ENCODE peak calls at places on chromosomes 1 and 21, in six cellular contexts. J is GM23338, A is Panc1, W is GM12891, R is spleen, Z is HCT116. S is an unnamed sample.

GRCh38 chr1:111738436-111739221 is 566 bp downstream of the INKA2 start:
- DNase-seq in J (peak; percentile 74), A (no peak), W (peak; percentile 40), R (peak; percentile 91), Z (peak; percentile 49), S (no peak)

GRCh38 chr1:220962031-220962751 is 82.9 kb downstream of the HLX start:
- DNase-seq in J (no peak), A (peak; percentile 15), W (no peak), R (no peak), Z (no peak), S (no peak)

GRCh38 chr1:43882763-43883162 is 50.8 kb upstream of the ARTN start:
- DNase-seq in J (no peak), A (no peak), W (no peak), R (no peak), Z (no peak), S (no peak)

GRCh38 chr1:244655186-244655585 is 2.3 kb downstream of the DESI2 start:
- DNase-seq in J (no peak), A (no peak), W (no peak), R (no peak), Z (no peak), S (no peak)

GRCh38 chr1:3776231-3777030 is 3.9 kb downstream of the SMIM1 start:
- DNase-seq in J (no peak), A (no peak), W (no peak), R (no peak), Z (no peak), S (no peak)

GRCh38 chr21:46347791-46348381 is 23.9 kb downstream of the PCNT start:
- DNase-seq in J (no peak), A (no peak), W (no peak), R (no peak), Z (no peak), S (no peak)

GRCh38 chr1:6723621-6724428 is 22.2 kb upstream of the DNAJC11 start:
- DNase-seq in J (no peak), A (no peak), W (no peak), R (peak; percentile 28), Z (no peak), S (no peak)

GRCh38 chr1:90722874-90723273 is 5.8 kb upstream of the BARHL2 start:
- DNase-seq in J (no peak), A (no peak), W (no peak), R (no peak), Z (no peak), S (no peak)

GRCh38 chr1:32666866-32667566 is 16.0 kb downstream of the RBBP4 start:
- DNase-seq in J (no peak), A (no peak), W (no peak), R (no peak), Z (no peak), S (no peak)

GRCh38 chr1:222794656-222795474 is 20.0 kb upstream of the DISP1 start:
- DNase-seq in J (no peak), A (no peak), W (no peak), R (no peak), Z (no peak), S (no peak)

GRCh38 chr21:41601573-41602371 is 93.8 kb upstream of the TMPRSS2 start:
- DNase-seq in J (no peak), A (no peak), W (no peak), R (no peak), Z (no peak), S (no peak)
- TF ChIP-seq POLR2AphosphoS5 in J (no peak), A (no peak), W (no peak), R (no peak), Z (no peak), S (no peak)

DNA sequence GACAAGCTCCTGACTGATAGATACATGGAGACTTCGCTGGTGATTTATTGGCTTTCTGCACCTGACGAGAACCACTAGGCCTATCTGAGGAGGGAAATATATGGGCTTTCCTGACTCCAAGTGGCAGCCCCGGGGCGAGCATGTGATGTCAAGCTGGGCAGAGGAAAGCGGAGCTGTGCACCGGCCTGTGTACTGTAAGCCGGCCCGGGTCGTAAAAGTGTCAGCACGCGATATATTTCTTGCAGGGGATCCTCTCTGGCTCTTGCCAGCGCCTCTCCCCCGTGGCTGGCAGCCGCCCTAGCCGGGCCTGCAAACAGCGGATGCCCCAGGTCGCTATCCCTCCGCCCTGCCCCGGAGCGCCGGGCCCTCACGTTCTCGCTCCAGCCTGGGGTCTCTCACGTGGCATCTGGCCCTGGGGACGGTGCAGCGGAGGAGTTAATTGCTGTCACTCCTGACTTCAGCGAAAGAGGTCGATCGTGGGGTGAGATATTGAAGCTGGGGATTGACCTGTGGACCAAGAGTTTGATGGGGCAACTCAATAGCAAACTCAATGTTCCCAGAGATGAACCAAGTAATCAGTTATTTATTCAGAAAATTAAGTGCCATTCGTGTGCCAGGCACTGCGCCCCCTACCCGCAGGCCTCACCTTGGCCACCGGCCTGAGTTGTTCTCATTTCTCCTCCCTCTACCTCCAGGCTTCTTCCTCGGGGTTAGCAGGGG is 41.0 kb upstream of the HAO2 start:
- DNase-seq in J (peak; percentile 78), A (no peak), W (no peak), R (peak; percentile 78), Z (no peak), S (no peak)
- TF ChIP-seq POLR2AphosphoS5 in J (no peak), A (no peak), W (no peak), R (no peak), Z (no peak), S (no peak)

GRCh38 chr1:8666394-8667167 is 150.9 kb downstream of the RERE start:
- DNase-seq in J (no peak), A (no peak), W (no peak), R (no peak), Z (no peak), S (no peak)
- TF ChIP-seq POLR2AphosphoS5 in J (no peak), A (no peak), W (no peak), R (no peak), Z (no peak), S (no peak)

GRCh38 chr1:42343049-42343448 is 8.0 kb upstream of the FOXJ3 start:
- DNase-seq in J (no peak), A (no peak), W (no peak), R (no peak), Z (no peak), S (no peak)
- TF ChIP-seq POLR2AphosphoS5 in J (no peak), A (no peak), W (no peak), R (no peak), Z (no peak), S (no peak)

GRCh38 chr1:226655251-226656163 is 83.6 kb downstream of the ITPKB start:
- DNase-seq in J (no peak), A (no peak), W (no peak), R (peak; percentile 86), Z (no peak), S (no peak)

GRCh38 chr1:226654046-226654445 is 85.0 kb downstream of the ITPKB start:
- DNase-seq in J (peak; percentile 92), A (no peak), W (no peak), R (peak; percentile 74), Z (no peak), S (no peak)

GRCh38 chr1:226656201-226656600 is 82.9 kb downstream of the ITPKB start:
- DNase-seq in J (peak; percentile 53), A (no peak), W (no peak), R (peak; percentile 72), Z (no peak), S (no peak)

GRCh38 chr1:226653311-226653921 is 85.7 kb downstream of the ITPKB start:
- DNase-seq in J (no peak), A (no peak), W (no peak), R (peak; percentile 89), Z (no peak), S (no peak)

DNA sequence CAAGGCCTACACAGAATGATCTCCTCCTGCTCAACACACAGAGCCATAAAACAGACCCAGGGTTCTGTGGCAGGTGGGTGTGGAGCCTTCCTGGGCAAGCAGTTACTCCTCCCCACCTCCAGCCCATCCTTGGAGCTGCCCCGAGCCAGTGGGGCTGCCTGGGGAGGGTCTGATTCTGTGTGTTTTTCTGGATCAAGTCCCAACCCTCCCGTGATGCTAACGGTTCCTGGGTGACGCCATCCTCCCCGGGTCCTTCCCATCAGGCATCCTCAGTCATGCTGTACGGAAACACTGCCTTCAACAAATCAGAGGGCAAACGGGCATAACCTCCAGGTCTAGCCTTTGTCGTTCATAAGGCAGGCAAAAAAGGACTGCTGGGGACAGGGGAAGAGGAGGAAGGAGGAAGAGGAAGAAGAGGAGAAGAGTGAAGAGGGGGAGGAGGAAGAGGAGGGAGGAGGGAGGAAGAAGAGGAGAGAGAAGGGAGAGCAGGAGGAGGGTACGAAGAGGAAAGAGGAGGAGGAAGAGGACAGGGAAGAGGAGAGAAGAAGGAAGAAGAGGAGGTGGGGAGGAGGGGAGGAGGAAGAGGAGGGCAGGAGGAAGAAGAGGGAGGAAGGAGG is 84.5 kb downstream of the ITPKB start:
- DNase-seq in J (no peak), A (no peak), W (no peak), R (peak; percentile 75), Z (no peak), S (no peak)
- TF ChIP-seq POLR2AphosphoS5 in J (no peak), A (no peak), W (no peak), R (no peak), Z (no peak), S (no peak)

DNA sequence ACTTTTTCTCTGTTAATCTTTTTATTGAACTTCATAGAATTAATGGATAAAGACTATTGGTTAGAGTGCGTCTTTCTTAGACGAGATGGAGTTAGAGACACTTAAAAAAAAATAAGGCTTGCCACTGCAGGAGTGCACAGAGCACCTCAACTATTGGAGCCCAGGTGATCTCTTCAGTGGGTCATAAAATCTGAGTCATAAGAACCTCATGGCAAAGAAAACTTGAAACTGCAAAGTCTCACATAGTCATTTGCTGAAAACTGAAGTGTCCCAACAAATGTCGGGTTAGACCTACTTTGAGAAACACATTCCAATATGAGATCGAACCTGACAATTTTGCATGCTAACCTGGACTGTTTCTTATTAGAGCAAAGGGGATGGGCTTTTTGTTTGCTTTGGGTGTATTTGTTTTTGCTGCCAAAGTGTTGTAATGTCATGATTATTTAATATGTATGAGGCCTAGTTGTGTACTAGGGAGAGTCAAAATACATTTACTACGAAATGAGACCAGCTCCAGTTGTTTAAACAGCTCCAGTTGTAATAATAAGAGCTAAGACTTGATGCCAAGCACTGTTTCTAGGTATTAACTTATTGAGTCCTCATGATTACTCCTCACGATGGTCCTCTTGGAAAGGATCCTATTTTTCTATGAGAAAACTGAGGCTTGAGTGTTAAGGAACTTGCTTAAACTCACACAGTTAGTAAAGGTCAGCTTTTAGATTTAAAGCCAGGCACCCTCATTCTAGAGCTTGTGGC is 65.1 kb downstream of the DDR2 start:
- DNase-seq in J (no peak), A (no peak), W (no peak), R (no peak), Z (no peak), S (no peak)
- TF ChIP-seq POLR2AphosphoS5 in J (no peak), A (no peak), W (no peak), R (no peak), Z (no peak), S (no peak)

GRCh38 chr1:55848906-55849305 is 633.7 kb upstream of the USP24 start:
- DNase-seq in J (peak; percentile 68), A (no peak), W (no peak), R (no peak), Z (no peak), S (no peak)
- TF ChIP-seq POLR2AphosphoS5 in J (no peak), A (no peak), W (no peak), R (no peak), Z (no peak), S (no peak)

S was measured in SK-N-MC.